ENCODE peak calls at places on chromosome 1, in four cellular contexts. O is epithelial cell of esophagus, E is SK-N-SH, Q is astrocyte of the cerebellum. S is an unnamed sample.

GRCh38 chr1:58358311-58358710 is 188.2 kb downstream of the OMA1 start:
- DNase-seq in O (peak), E (no peak), Q (no peak), S (no peak)

GRCh38 chr1:110916669-110917306 is 43.8 kb downstream of the CD53 start:
- DNase-seq in Q (no peak), O (peak), E (no peak), S (no peak)

GRCh38 chr1:42947137-42947536 is 11.5 kb downstream of the SLC2A1 start:
- DNase-seq in Q (no peak), O (no peak), E (no peak), S (no peak)

GRCh38 chr1:199335496-199335895 is 692.0 kb upstream of the NR5A2 start:
- DNase-seq in Q (no peak), O (no peak), E (no peak), S (no peak)

GRCh38 chr1:1624443-1625403 is 7.2 kb upstream of the MMP23B start:
- DNase-seq in E (peak), O (no peak), Q (no peak), S (peak)

GRCh38 chr1:9653195-9653782 is 1.8 kb downstream of the PIK3CD start:
- DNase-seq in Q (no peak), E (no peak), O (no peak), S (no peak)

GRCh38 chr1:16217061-16217785 is 4.8 kb upstream of the ARHGEF19 start:
- DNase-seq in E (peak), Q (peak), O (peak), S (peak)

GRCh38 chr1:74811421-74812179 is 78.6 kb downstream of the TYW3 start:
- DNase-seq in E (no peak), O (no peak), Q (no peak), S (no peak)

GRCh38 chr1:244370060-244370637 is 81.6 kb downstream of the ADSS2 start:
- DNase-seq in Q (no peak), E (no peak), O (no peak), S (no peak)

GRCh38 chr1:19564366-19564765 is 79.0 kb upstream of the CAPZB start:
- DNase-seq in Q (no peak), O (no peak), E (no peak), S (no peak)

GRCh38 chr1:179298952-179299351 is 5.4 kb downstream of the SOAT1 start:
- DNase-seq in O (no peak), E (no peak), Q (no peak), S (no peak)

GRCh38 chr1:201568258-201568657 is 29.3 kb downstream of the NAV1 start:
- DNase-seq in Q (no peak), E (no peak), O (no peak), S (no peak)

GRCh38 chr1:85576642-85577420 is 3.7 kb upstream of the CCN1 start:
- DNase-seq in Q (no peak), E (peak), O (peak), S (peak)

GRCh38 chr1:230441630-230442029 is 15.5 kb upstream of the PGBD5 start:
- DNase-seq in E (no peak), Q (no peak), O (no peak), S (peak)

GRCh38 chr1:3775498-3776230 is 3.1 kb downstream of the SMIM1 start:
- DNase-seq in E (peak), O (peak), Q (peak), S (peak)

GRCh38 chr1:223819730-223820514 is 25.8 kb downstream of the TP53BP2 start:
- DNase-seq in O (no peak), E (no peak), Q (no peak), S (no peak)

GRCh38 chr1:50424940-50425375 is 1.7 kb upstream of the DMRTA2 start:
- DNase-seq in Q (no peak), E (peak), O (peak), S (no peak)

GRCh38 chr1:199463521-199464127 is 563.9 kb upstream of the NR5A2 start:
- DNase-seq in E (peak), Q (peak), O (peak), S (no peak)

GRCh38 chr1:239429163-239429562 is 42.8 kb downstream of the CHRM3 start:
- DNase-seq in E (no peak), Q (no peak), O (no peak), S (no peak)

GRCh38 chr1:237677979-237678378 is 212.7 kb downstream of the ZP4 start:
- DNase-seq in O (peak), Q (peak), E (peak), S (no peak)

GRCh38 chr1:84997667-84998600 is 1.0 kb upstream of the MCOLN2 start:
- DNase-seq in E (peak), Q (no peak), O (peak), S (peak)

GRCh38 chr1:175892686-175893085 is 149.3 kb upstream of the TNR start:
- DNase-seq in Q (no peak), E (no peak), O (no peak), S (no peak)

GRCh38 chr1:156160744-156161181 is 7.4 kb downstream of the SEMA4A start:
- DNase-seq in E (peak), O (peak), Q (no peak), S (peak)

GRCh38 chr1:206709772-206710456 is 25.2 kb downstream of the MAPKAPK2 start:
- DNase-seq in O (peak), E (no peak), Q (no peak), S (no peak)

GRCh38 chr1:2865571-2866414 is 64.3 kb upstream of the TTC34 start:
- DNase-seq in E (no peak), O (no peak), Q (no peak), S (no peak)

GRCh38 chr1:217272385-217272784 is 358.5 kb downstream of the GPATCH2 start:
- DNase-seq in E (no peak), O (no peak), Q (peak), S (no peak)

GRCh38 chr1:45545553-45546310 is 4.9 kb upstream of the AKR1A1 start:
- DNase-seq in Q (no peak), O (no peak), E (no peak), S (no peak)
- TF ChIP-seq CTCF in Q (no peak), O (no peak), E (no peak), S (no peak)

DNA sequence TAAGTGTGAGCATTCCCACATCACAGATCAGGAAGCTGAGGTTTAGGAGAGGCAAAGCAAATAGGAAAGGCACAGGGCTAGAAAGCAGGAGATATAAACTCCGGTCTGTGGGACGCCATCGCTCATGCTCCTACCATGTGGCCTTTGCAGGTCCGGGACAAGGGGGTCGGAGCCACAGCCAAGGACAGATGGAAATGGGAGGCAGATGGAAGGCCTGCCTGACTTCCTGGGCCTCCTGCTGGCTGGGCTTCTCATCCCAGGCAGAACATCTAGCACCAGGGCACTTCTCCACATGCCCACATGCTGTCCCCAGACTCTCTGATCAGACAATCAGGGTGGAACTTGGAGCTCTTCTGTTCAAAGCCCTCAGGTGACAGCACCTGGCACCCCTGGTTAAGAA is 173.2 kb upstream of the EDN2 start:
- DNase-seq in E (no peak), O (no peak), Q (no peak), S (peak)
- TF ChIP-seq CTCF in E (no peak), O (no peak), Q (no peak), S (no peak)

GRCh38 chr1:38875811-38876210 is 2.7 kb upstream of the MYCBP start:
- DNase-seq in O (no peak), E (no peak), Q (no peak), S (no peak)

GRCh38 chr1:38870996-38871395 is 2.2 kb downstream of the MYCBP start:
- DNase-seq in O (no peak), E (no peak), Q (no peak), S (no peak)

GRCh38 chr1:38872401-38873026 is 634 bp downstream of the MYCBP start:
- DNase-seq in O (peak), E (no peak), Q (peak), S (no peak)

DNA sequence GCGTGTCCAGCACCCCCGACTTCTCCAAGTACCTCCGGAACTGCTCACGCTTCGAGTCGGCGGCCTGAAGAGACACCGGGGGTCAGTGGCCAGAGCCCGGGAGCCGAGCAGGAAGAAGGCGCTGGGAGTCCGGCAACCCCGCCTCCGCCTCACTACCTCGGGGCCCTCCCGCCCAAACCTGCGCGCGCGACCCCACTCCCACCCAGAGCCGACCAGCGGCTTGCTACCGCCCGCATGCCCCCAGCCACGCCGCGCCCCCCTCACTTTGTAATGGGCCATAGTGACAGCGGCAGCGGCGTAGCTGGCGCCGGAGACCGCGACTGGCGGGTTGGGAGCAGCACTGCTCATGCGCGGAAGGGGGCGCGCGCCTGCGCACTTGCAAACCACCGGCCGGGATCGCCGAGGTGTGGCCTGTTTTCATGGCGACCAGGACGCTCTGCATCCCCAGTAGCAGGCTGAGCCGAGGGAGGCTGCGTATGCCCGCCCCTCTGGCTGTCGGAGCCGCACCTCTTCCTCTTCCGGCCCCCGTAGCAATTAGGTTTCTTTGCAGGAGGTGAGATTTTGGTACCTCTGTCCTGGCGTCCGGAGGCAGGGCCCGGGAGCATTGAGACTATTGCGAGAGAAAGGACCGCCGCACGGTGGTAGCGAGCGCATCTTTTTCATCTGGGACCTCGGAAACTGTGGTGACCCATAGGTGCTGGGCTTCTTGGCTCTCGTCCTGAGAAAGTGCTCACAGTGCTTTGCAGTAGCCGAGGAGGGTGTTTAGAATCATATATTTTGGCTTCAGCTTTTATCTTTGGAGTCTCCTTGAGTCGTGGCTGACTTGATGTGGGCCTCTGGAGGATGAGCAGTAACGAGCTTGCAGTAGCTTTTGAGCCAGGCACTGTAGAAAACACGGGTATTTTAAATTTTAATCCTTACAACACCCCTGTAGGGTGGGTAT is at the start of gene MYCBP:
- DNase-seq in Q (peak), E (peak), O (peak), S (peak)
- TF ChIP-seq CTCF in Q (no peak), E (no peak), O (no peak), S (peak)

DNA sequence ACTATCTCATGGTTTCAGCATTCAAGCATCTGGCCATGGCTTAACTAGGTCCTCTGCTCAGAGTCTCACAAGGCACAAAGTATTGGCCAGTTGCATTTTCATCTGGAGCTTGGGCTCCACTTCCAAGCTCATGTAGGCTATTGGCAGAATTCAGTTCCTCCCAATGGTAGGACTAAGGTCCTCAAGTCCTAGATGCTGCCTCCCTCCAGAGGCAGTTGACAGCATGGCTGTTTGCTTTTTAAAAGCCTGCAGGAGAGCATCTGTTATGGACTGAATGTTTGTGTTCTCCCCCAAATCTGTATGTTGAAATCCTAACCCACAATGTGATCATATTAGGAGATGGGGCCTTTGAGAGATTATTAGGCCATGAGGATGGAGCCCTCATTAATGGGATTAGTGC is 38.0 kb upstream of the HLX start:
- DNase-seq in E (no peak), Q (no peak), O (no peak), S (no peak)
- TF ChIP-seq CTCF in E (no peak), Q (no peak), O (no peak), S (no peak)

GRCh38 chr1:157841708-157842107 is at the start of gene CD5L:
- DNase-seq in E (no peak), O (no peak), Q (no peak), S (no peak)
- TF ChIP-seq CTCF in E (no peak), O (no peak), Q (no peak), S (no peak)

DNA sequence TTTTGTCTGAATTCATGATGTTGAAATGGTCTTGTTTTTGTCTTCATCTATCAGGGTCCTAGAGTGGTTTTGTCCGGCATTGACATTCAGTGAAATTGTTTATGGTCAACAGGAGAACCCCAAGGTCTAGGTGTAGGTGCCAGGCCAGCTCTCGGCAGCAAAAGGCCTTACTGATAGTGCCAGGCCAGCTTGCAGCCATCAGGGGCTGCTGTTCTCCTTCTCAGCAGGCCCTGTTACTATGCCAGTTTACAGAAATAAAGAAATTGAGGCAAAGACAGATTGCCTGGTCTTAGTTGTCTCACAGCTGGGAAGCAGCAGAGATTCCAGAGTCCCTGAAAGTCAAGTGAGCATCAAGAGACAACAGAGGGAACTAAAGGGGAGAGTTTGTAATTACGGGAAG is 12.0 kb downstream of the HMGB4 start:
- DNase-seq in E (no peak), Q (no peak), O (no peak), S (no peak)
- TF ChIP-seq CTCF in E (no peak), Q (peak), O (no peak), S (no peak)

S was measured in glutamatergic neuron.